ENCODE peak calls at places on chromosomes 16 and 17, in seven cellular contexts. U is substantia nigra, E is lower lobe of right lung, J is non-pigmented ciliary epithelial cell, I is BE2C, W is COR-L47, T is H54. A is an unnamed sample.

GRCh38 chr17:41772218-41772585 is 14.3 kb downstream of the JUP start:
- DNase-seq in U (no peak), E (peak; percentile 85), J (no peak), I (no peak), W (no peak), T (no peak), A (no peak)

GRCh38 chr17:48228720-48229119 is 121.2 kb downstream of the SNX11 start:
- DNase-seq in U (no peak), E (no peak), J (no peak), I (peak; percentile 12), W (no peak), T (no peak), A (no peak)

GRCh38 chr16:89359296-89360147 is 130.8 kb downstream of the ANKRD11 start:
- DNase-seq in U (no peak), E (no peak), J (no peak), I (peak; percentile 48), W (no peak), T (no peak), A (no peak)

GRCh38 chr16:2042171-2042570 is 5.5 kb downstream of the NTHL1 start:
- DNase-seq in U (no peak), E (peak; percentile 90), J (no peak), I (no peak), W (no peak), T (no peak), A (no peak)

GRCh38 chr16:55294947-55295346 is 29.1 kb upstream of the IRX6 start:
- DNase-seq in U (no peak), E (no peak), J (no peak), I (peak; percentile 19), W (no peak), T (no peak), A (peak; percentile 74)

GRCh38 chr16:77885596-77886295 is 97.4 kb downstream of the VAT1L start:
- DNase-seq in U (no peak), E (no peak), J (peak; percentile 28), I (no peak), W (no peak), T (no peak), A (no peak)

GRCh38 chr17:35245196-35245486 is 2.3 kb downstream of the SLFN5 start:
- DNase-seq in U (no peak), E (no peak), J (peak; percentile 92), I (no peak), W (no peak), T (peak; percentile 32), A (peak; percentile 80)

GRCh38 chr17:14092808-14093207 is 23.5 kb downstream of the COX10 start:
- DNase-seq in U (no peak), E (no peak), J (no peak), I (no peak), W (no peak), T (no peak), A (no peak)

GRCh38 chr17:39306509-39307212 is 80.9 kb upstream of the STAC2 start:
- DNase-seq in U (no peak), E (no peak), J (no peak), I (no peak), W (no peak), T (no peak), A (no peak)

GRCh38 chr16:16150117-16150877 is 73.0 kb downstream of the ABCC6 start:
- DNase-seq in U (peak; percentile 91), E (no peak), J (no peak), I (peak; percentile 82), W (peak; percentile 16), T (no peak), A (no peak)

GRCh38 chr17:44648963-44649362 is 7.3 kb upstream of the MEIOC start:
- DNase-seq in U (no peak), E (no peak), J (no peak), I (no peak), W (no peak), T (no peak), A (no peak)

GRCh38 chr16:20866161-20866772 is 33.9 kb downstream of the DCUN1D3 start:
- DNase-seq in U (no peak), E (no peak), J (no peak), I (peak; percentile 82), W (no peak), T (peak; percentile 75), A (peak; percentile 52)

GRCh38 chr16:79542196-79542859 is 58.2 kb downstream of the MAF start:
- DNase-seq in U (peak; percentile 18), E (no peak), J (no peak), I (no peak), W (no peak), T (no peak), A (no peak)

GRCh38 chr16:62066747-62067146 is 30.5 kb upstream of the CDH8 start:
- DNase-seq in U (no peak), E (no peak), J (no peak), I (no peak), W (no peak), T (no peak), A (no peak)

GRCh38 chr16:86584726-86585721 is 6.7 kb downstream of the FOXL1 start:
- DNase-seq in U (no peak), E (no peak), J (no peak), I (no peak), W (no peak), T (peak; percentile 66), A (no peak)

GRCh38 chr16:79042886-79043285 is 557.7 kb downstream of the MAF start:
- DNase-seq in U (no peak), E (no peak), J (no peak), I (no peak), W (no peak), T (no peak), A (no peak)

GRCh38 chr16:8720080-8720966 is 45.9 kb downstream of the ABAT start:
- DNase-seq in U (peak; percentile 13), E (no peak), J (no peak), I (peak; percentile 87), W (no peak), T (no peak), A (peak; percentile 52)

GRCh38 chr17:1714488-1714979 is 4.4 kb upstream of the TLCD2 start:
- DNase-seq in U (peak; percentile 65), E (peak; percentile 96), J (peak; percentile 89), I (peak; percentile 94), W (peak; percentile 16), T (peak; percentile 85), A (peak; percentile 89)

GRCh38 chr16:53745126-53745525 is 41.2 kb downstream of the FTO start:
- DNase-seq in U (no peak), E (no peak), J (no peak), I (no peak), W (no peak), T (no peak), A (no peak)

GRCh38 chr16:1784977-1785845 is 2.5 kb downstream of the NUBP2 start:
- DNase-seq in U (no peak), E (no peak), J (no peak), I (no peak), W (no peak), T (no peak), A (no peak)